ENCODE peak calls at places on chromosomes 2 and 18, in eight cellular contexts. Q, W, Y, I, B, R, T and Z are unnamed samples.

GRCh38 chr2:240237609-240238151 is 97.2 kb upstream of the OTOS start:
- DNase-seq in Q (no peak), W (no peak), Y (no peak), I (no peak), B (no peak), R (peak), T (no peak), Z (no peak)

GRCh38 chr18:55592106-55592505 is 4.1 kb upstream of the TCF4 start:
- DNase-seq in Q (no peak), W (no peak), Y (no peak), I (no peak), B (no peak), R (peak), T (no peak), Z (no peak)

GRCh38 chr18:48607049-48607984 is 68.5 kb downstream of the CTIF start:
- DNase-seq in Q (peak), W (peak), Y (no peak), I (no peak), B (peak), R (peak), T (no peak), Z (no peak)

GRCh38 chr2:70850905-70851304 is 15.3 kb upstream of the CD207 start:
- DNase-seq in Q (no peak), W (no peak), Y (no peak), I (no peak), B (no peak), R (no peak), T (no peak), Z (no peak)

GRCh38 chr2:37389984-37390765 is 45.7 kb downstream of the QPCT start:
- DNase-seq in Q (peak), W (peak), Y (peak), I (peak), B (peak), R (peak), T (peak), Z (no peak)

GRCh38 chr18:9705183-9705864 is 2.8 kb upstream of the RAB31 start:
- DNase-seq in Q (no peak), W (peak), Y (no peak), I (no peak), B (no peak), R (peak), T (no peak), Z (no peak)

GRCh38 chr2:108594982-108595464 is 60.8 kb downstream of the LIMS1 start:
- DNase-seq in Q (no peak), W (peak), Y (no peak), I (no peak), B (no peak), R (peak), T (no peak), Z (no peak)

GRCh38 chr18:43181711-43182110 is 66.2 kb upstream of the RIT2 start:
- DNase-seq in Q (no peak), W (peak), Y (no peak), I (no peak), B (no peak), R (no peak), T (no peak), Z (no peak)

GRCh38 chr2:237092920-237093781 is 7.5 kb downstream of the COPS8 start:
- DNase-seq in Q (no peak), W (peak), Y (no peak), I (no peak), B (peak), R (peak), T (no peak), Z (no peak)

GRCh38 chr2:190304404-190304803 is 15.2 kb downstream of the HIBCH start:
- DNase-seq in Q (no peak), W (no peak), Y (no peak), I (no peak), B (no peak), R (no peak), T (no peak), Z (no peak)

GRCh38 chr2:157895531-157895930 is 19.4 kb upstream of the ACVR1 start:
- DNase-seq in Q (no peak), W (peak), Y (no peak), I (peak), B (no peak), R (peak), T (no peak), Z (no peak)

GRCh38 chr2:75098856-75099255 is 100.5 kb downstream of the TACR1 start:
- DNase-seq in Q (peak), W (peak), Y (no peak), I (no peak), B (no peak), R (peak), T (no peak), Z (no peak)

GRCh38 chr18:50039736-50040135 is 155.2 kb downstream of the MYO5B start:
- DNase-seq in Q (no peak), W (no peak), Y (no peak), I (no peak), B (no peak), R (no peak), T (no peak), Z (no peak)

GRCh38 chr2:62187246-62187645 is 8.7 kb upstream of the B3GNT2 start:
- DNase-seq in Q (no peak), W (no peak), Y (no peak), I (no peak), B (no peak), R (no peak), T (no peak), Z (no peak)

GRCh38 chr2:43424262-43425207 is 171.3 kb downstream of the THADA start:
- DNase-seq in Q (no peak), W (peak), Y (no peak), I (no peak), B (peak), R (no peak), T (no peak), Z (no peak)

GRCh38 chr18:37742436-37742835 is 176.8 kb upstream of the CELF4 start:
- DNase-seq in Q (no peak), W (no peak), Y (no peak), I (no peak), B (no peak), R (no peak), T (no peak), Z (no peak)

GRCh38 chr2:118738524-118739308 is 108.7 kb downstream of the EN1 start:
- DNase-seq in Q (peak), W (peak), Y (no peak), I (no peak), B (peak), R (peak), T (no peak), Z (no peak)

GRCh38 chr2:65790676-65790935 is 358.2 kb upstream of the SPRED2 start:
- DNase-seq in Q (no peak), W (no peak), Y (no peak), I (no peak), B (no peak), R (no peak), T (no peak), Z (no peak)

GRCh38 chr2:48504647-48505327 is 25.2 kb upstream of the STON1 start:
- DNase-seq in Q (no peak), W (peak), Y (no peak), I (no peak), B (peak), R (peak), T (no peak), Z (no peak)